ENCODE peak calls at places on chromosomes 2 and 18, in eight cellular contexts. D is IMR-90, I is uterus, V is body of pancreas, M is A549, B is HepG2, X is tibial nerve, O is HCT116. K is an unnamed sample. For H3K9me3 and H3K4me1, the result is how much of the 10 kb centered on the place peaks cover.

GRCh38 chr2:39469807-39470206 is 32.7 kb upstream of the MAP4K3 start:
- DNase-seq in O (no peak), V (no peak), X (no peak), I (no peak), D (peak), B (peak), M (no peak), K (no peak)

GRCh38 chr18:75360206-75360605 is 67.3 kb downstream of the SMIM21 start:
- DNase-seq in V (no peak), D (no peak), B (no peak), I (no peak), M (no peak), O (no peak), X (no peak), K (no peak)

GRCh38 chr18:74499633-74500032 is 3.5 kb downstream of the CNDP2 start:
- DNase-seq in V (peak), D (no peak), O (no peak), X (peak), I (peak), M (no peak), B (no peak), K (no peak)

GRCh38 chr18:35593859-35594258 is 12.3 kb downstream of the GALNT1 start:
- DNase-seq in I (no peak), X (no peak), M (no peak), O (no peak), B (no peak), D (no peak), V (no peak), K (no peak)

GRCh38 chr2:98308532-98308931 is 37.7 kb upstream of the CNGA3 start:
- DNase-seq in V (no peak), M (no peak), D (no peak), B (no peak), I (no peak), O (no peak), X (no peak), K (no peak)

GRCh38 chr18:29378739-29379138 is 1201.8 kb upstream of the CDH2 start:
- DNase-seq in X (no peak), I (no peak), D (no peak), B (no peak), M (no peak), V (no peak), O (no peak), K (no peak)

GRCh38 chr2:219325657-219326056 is 6.9 kb downstream of the RESP18 start:
- DNase-seq in V (no peak), M (no peak), I (no peak), B (no peak), O (no peak), X (no peak), D (no peak), K (no peak)

GRCh38 chr2:235609746-235610145 is 115.9 kb downstream of the AGAP1 start:
- DNase-seq in V (no peak), X (no peak), M (no peak), O (no peak), B (no peak), I (no peak), D (no peak), K (no peak)

GRCh38 chr2:54052825-54053718 is 62.3 kb upstream of the ACYP2 start:
- DNase-seq in D (no peak), X (no peak), O (no peak), B (no peak), V (no peak), I (no peak), M (no peak), K (no peak)

GRCh38 chr2:240425236-240425615 is 10.2 kb upstream of the GPC1 start:
- DNase-seq in O (no peak), I (no peak), M (no peak), B (no peak), D (no peak), V (no peak), X (no peak), K (no peak)

GRCh38 chr2:10486601-10487079 is 38.5 kb upstream of the ODC1 start:
- DNase-seq in O (no peak), D (no peak), B (peak), I (peak), X (no peak), M (no peak), V (no peak), K (no peak)

GRCh38 chr2:129729646-129730045 is 249.8 kb upstream of the RAB6C start:
- DNase-seq in B (no peak), I (no peak), X (no peak), V (no peak), O (no peak), M (no peak), D (no peak), K (no peak)

GRCh38 chr2:239710953-239711861 is 310.4 kb upstream of the HDAC4 start:
- DNase-seq in D (no peak), M (no peak), O (no peak), V (no peak), B (no peak), I (peak), X (no peak), K (no peak)

GRCh38 chr2:50018938-50019337 is 864.6 kb upstream of the FSHR start:
- DNase-seq in M (no peak), X (no peak), V (no peak), I (no peak), D (no peak), B (no peak), O (no peak), K (no peak)

GRCh38 chr2:132937629-132938028 is 267.6 kb upstream of the LYPD1 start:
- DNase-seq in X (no peak), M (no peak), B (no peak), I (no peak), D (peak), V (no peak), O (no peak), K (no peak)

GRCh38 chr2:60079562-60079961 is 473.9 kb downstream of the BCL11A start:
- DNase-seq in V (no peak), I (no peak), D (no peak), O (no peak), B (no peak), M (no peak), X (no peak), K (no peak)

GRCh38 chr2:74002515-74003391 is 18.0 kb downstream of the TET3 start:
- DNase-seq in V (peak), I (peak), M (no peak), D (peak), X (peak), B (peak), O (no peak), K (peak)

GRCh38 chr18:8771930-8772329 is 66.6 kb downstream of the MTCL1 start:
- DNase-seq in X (no peak), D (no peak), I (no peak), O (no peak), B (no peak), M (no peak), V (peak), K (no peak)

GRCh38 chr2:231193216-231193615 is 5.2 kb upstream of the ARMC9 start:
- DNase-seq in B (no peak), I (no peak), X (no peak), M (no peak), O (no peak), V (no peak), D (peak), K (no peak)

GRCh38 chr18:23428821-23429220 is 24.3 kb upstream of the RIOK3 start:
- DNase-seq in O (no peak), V (no peak), B (no peak), D (no peak), M (no peak), X (no peak), I (no peak), K (no peak)
- H3K9me3 ChIP-seq in O (under half), V (under half), B (under half), D (under half), M (under half), X (under half), I (under half), K (under half)

DNA sequence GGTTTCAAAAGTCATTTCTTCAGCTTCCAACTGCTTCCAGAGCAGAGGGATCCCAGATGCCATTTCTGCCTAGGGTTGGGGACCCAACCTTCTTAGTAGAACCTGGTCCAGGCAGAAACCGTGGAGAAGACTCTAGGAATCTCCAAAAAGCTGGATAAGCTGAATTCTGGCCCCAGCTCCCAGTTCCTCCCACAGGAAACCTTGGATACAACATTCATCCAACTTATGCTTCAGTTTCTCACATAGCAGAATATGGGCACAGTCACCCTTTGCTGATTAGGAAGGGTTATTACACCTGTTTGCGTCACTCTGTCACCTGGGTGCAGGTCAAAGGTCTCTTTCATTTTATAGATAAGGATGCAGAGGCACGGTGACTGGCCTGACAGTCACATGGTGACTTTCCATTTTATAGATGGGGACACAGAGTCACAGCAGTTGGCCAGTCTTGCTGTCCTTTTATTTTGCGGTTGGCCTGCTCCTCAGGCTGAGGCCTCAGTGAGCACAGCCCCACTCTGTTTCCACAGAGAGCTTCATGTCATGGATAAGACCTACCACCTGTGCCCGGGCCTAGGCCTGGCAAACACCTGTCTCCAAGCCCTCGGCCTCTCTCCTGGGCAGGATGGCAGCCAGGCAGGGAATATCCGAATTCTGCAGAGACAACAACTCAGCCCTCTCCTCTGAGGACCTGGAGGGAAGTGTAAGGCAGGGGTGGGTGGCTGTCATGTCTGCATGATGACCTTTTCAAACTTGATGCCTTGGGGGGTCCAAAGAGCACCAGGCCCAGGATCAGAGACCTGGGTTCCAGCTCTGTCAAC is 148.8 kb downstream of the SMAD7 start:
- DNase-seq in I (peak), M (no peak), B (no peak), O (no peak), V (peak), D (no peak), X (no peak), K (no peak)
- H3K4me1 ChIP-seq in I (under half), M (under half), B (under half), O (under half), V (under half), D (under half), X (under half), K (under half)

DNA sequence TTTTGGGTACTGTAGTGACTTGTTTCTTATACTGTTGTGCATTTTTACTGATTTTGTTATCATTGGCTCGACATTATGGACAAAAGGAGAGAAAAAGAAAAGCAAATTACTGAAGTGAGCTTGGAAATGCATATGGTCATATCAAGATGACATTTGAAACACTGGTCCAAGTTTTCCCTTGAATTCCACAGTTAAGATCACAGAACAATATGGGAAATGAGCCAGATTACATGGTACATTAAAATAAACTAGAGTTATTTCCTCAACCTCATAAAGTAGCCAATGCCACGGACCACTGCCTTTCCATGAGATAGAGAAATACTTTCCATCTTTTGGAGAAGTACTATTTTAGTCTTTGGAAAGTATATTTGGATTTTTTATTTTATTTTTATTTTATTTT is 62.0 kb upstream of the SGPP2 start:
- DNase-seq in I (no peak), O (no peak), V (no peak), X (no peak), M (no peak), B (no peak), D (no peak), K (no peak)
- TF ChIP-seq POLR2A in I (no peak), O (no peak), V (no peak), X (no peak), M (no peak), B (no peak), D (no peak), K (no peak)

GRCh38 chr2:17867133-17867532 is 11.3 kb upstream of the KCNS3 start:
- DNase-seq in X (no peak), M (no peak), I (no peak), V (no peak), D (no peak), O (no peak), B (no peak), K (no peak)
- H3K9me3 ChIP-seq in X (under half), M (under half), I (under half), V (under half), D (under half), O (under half), B (under half), K (under half)

DNA sequence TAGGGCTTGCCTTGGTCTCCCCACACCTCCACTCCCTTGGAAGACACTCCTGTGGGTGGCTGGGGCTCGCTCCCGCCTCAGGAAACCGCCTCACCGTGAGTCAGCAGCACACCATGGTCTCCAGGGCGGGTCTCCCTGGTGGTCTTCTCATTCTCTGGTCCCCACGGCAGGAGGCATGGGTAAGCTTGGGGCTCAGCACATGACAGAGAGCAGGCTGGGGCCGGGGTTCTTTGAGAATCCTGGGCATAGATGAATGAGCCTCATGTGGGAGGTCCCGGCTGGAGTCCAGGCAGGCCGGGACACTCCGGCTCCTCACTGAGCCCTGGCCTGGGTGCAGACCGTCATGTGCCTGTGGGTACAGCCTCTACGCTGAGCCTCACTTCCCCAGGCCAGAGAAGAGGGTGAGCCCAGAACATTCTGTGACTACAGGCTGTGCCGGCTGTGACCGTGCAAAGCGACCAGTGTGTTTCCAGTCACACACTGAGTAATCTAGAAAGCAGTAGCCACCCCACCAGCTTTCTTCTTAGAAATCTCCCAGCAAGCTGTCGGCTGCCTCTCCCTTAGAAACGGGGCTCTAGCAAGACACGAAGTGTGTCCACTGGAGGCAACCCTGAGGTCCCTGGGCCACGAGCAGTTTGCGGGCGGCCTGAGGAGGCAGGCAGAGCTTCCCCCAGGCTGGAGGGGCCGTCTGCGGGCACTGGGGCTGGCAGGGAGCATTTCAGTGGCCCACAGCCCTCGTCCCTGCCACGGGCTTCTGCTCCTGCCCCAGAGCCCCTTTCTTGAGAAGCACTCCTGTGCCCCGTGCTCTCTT is 93.1 kb downstream of the RHOB start:
- DNase-seq in B (no peak), I (no peak), X (no peak), M (no peak), D (no peak), V (no peak), O (no peak), K (peak)
- H3K4me1 ChIP-seq in B (half or more), I (under half), X (under half), M (under half), D (under half), V (under half), O (under half), K (under half)

GRCh38 chr2:159797468-159798375 is at the start of gene CD302:
- DNase-seq in X (peak), B (peak), V (peak), D (peak), I (peak), M (peak), O (no peak), K (peak)
- TF ChIP-seq POLR2A in X (no peak), B (peak), V (no peak), D (no peak), I (peak), M (peak), O (no peak), K (peak)

DNA sequence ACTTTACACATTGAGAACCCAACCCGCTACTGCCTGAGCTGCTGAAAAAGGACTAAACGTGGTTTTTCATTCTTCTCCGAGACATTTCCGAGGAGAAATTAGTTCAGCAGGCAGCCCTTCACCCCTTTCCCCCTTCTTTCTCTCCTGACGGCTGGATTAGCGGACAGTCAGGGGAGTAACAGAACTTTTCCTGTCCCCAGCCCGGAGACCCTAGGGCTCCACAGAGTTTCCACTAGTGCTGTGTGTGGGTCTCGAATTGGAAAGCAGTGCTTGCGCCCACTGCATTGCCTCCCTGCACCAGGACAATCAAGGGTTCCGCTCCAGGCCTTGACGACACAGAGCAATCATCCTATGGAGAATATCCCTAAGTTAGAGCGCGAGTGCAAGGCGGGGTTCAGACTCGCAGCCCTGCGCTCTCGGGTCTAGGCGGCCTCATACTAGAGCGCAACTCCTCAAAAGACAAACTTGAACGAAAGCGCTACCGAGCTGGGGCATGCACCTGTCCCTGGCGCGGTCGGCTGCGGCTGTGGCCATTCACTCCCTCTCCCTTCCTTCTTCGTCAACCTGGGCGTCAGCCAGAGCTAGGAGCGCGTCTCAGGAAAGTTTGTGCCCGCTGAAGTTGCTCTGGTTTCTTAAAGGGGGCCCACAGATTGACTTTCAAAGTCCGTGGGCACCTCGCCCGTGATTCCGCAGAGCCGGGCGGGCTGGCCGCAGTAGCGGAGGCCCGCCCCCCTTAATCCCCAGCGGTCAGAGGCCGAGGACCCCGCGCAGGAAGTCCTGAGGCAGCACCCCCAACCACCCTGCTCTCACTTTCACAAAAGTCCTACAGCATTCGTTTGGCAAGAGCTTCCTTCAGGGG is 811 bp downstream of the OSR1 start:
- DNase-seq in V (no peak), X (no peak), M (no peak), O (no peak), D (peak), I (no peak), B (no peak), K (no peak)
- H3K9me3 ChIP-seq in V (under half), X (under half), M (under half), O (under half), D (under half), I (under half), B (under half), K (under half)

GRCh38 chr2:222526480-222527277 is 102.3 kb downstream of the SGPP2 start:
- DNase-seq in I (no peak), M (no peak), O (no peak), D (no peak), B (no peak), V (no peak), X (no peak), K (no peak)
- H3K4me1 ChIP-seq in I (under half), M (under half), O (under half), D (under half), B (under half), V (under half), X (under half), K (under half)

DNA sequence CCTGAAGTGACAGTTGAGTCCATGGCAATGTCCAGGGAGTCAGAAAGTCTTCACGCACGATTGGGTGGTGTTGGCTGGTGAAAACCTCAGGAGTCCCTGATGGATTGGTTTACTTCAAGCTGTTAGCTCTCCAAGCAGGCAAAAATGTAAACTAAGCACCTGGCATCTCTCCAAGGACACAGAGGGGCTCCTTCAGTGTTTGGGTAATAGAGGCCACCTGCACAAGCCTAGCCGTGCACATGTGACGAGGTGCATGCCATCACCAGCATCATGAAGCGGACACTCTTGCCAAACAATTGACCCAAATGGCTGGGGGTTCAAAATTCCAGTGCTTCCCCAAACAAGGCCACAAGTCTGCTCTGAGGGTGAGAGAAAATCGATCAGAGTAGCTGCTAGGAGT is 104.7 kb upstream of the CD302 start:
- DNase-seq in B (no peak), D (no peak), X (no peak), M (no peak), O (no peak), V (no peak), I (no peak), K (no peak)
- TF ChIP-seq POLR2A in B (no peak), D (no peak), X (no peak), M (no peak), O (no peak), V (no peak), I (no peak), K (no peak)

K was measured in upper lobe of left lung.